ENCODE peak calls at places on chromosomes 13 and 19, in five cellular contexts. I, Z, M, V and T are unnamed samples.
A peak's percentile ranks its signal among the peaks of the same experiment; 100 is the strongest.

GRCh38 chr19:44903602-44904425 is 1.8 kb upstream of the APOE start:
- DNase-seq in I (peak; percentile 49), Z (peak; percentile 74), M (peak; percentile 98), V (peak; percentile 84), T (peak; percentile 62)

GRCh38 chr13:79423801-79424642 is 18.0 kb upstream of the RBM26 start:
- DNase-seq in I (peak; percentile 63), Z (peak; percentile 47), M (no peak), V (no peak), T (peak; percentile 65)

GRCh38 chr19:42269518-42270345 is 680 bp downstream of the CIC start:
- DNase-seq in I (no peak), Z (no peak), M (no peak), V (no peak), T (no peak)

GRCh38 chr13:31675521-31675953 is 63.8 kb upstream of the RXFP2 start:
- DNase-seq in I (no peak), Z (no peak), M (no peak), V (no peak), T (no peak)

GRCh38 chr13:35848316-35848715 is 282.9 kb downstream of the DCLK1 start:
- DNase-seq in I (no peak), Z (no peak), M (no peak), V (no peak), T (no peak)

GRCh38 chr19:13993554-13994308 is 12.4 kb downstream of the RFX1 start:
- DNase-seq in I (no peak), Z (peak; percentile 45), M (no peak), V (no peak), T (no peak)

GRCh38 chr13:39020853-39021462 is 16.9 kb downstream of the PROSER1 start:
- DNase-seq in I (no peak), Z (no peak), M (no peak), V (no peak), T (no peak)

GRCh38 chr13:22060187-22060586 is 389.3 kb downstream of the FGF9 start:
- DNase-seq in I (no peak), Z (no peak), M (no peak), V (no peak), T (no peak)

GRCh38 chr13:106100261-106100919 is 435.1 kb downstream of the EFNB2 start:
- DNase-seq in I (no peak), Z (peak; percentile 97), M (peak; percentile 72), V (peak; percentile 91), T (no peak)

GRCh38 chr13:75724742-75725504 is 88.8 kb downstream of the LMO7 start:
- DNase-seq in I (no peak), Z (peak; percentile 17), M (no peak), V (no peak), T (no peak)

GRCh38 chr13:28002886-28003698 is 14.6 kb upstream of the URAD start:
- DNase-seq in I (peak; percentile 21), Z (no peak), M (no peak), V (no peak), T (no peak)

GRCh38 chr13:49213997-49214916 is 5.9 kb upstream of the MLNR start:
- DNase-seq in I (no peak), Z (no peak), M (no peak), V (no peak), T (no peak)

GRCh38 chr13:39559838-39560237 is 43.2 kb downstream of the LHFPL6 start:
- DNase-seq in I (no peak), Z (no peak), M (no peak), V (no peak), T (no peak)

GRCh38 chr19:5070922-5071321 is 102.0 kb downstream of the KDM4B start:
- DNase-seq in I (no peak), Z (no peak), M (no peak), V (no peak), T (no peak)

GRCh38 chr13:77579971-77580370 is 44.5 kb downstream of the SCEL start:
- DNase-seq in I (no peak), Z (no peak), M (no peak), V (no peak), T (no peak)

GRCh38 chr13:68190826-68191225 is 960.7 kb upstream of the PCDH9 start:
- DNase-seq in I (no peak), Z (peak; percentile 71), M (no peak), V (no peak), T (peak; percentile 26)

GRCh38 chr13:39612023-39612637 is 9.1 kb upstream of the LHFPL6 start:
- DNase-seq in I (peak; percentile 78), Z (peak; percentile 78), M (peak; percentile 76), V (peak; percentile 44), T (peak; percentile 76)

GRCh38 chr13:73451120-73452029 is 392.6 kb downstream of the KLF5 start:
- DNase-seq in I (no peak), Z (no peak), M (no peak), V (no peak), T (no peak)

GRCh38 chr19:18762125-18763023 is 28.7 kb downstream of the COMP start:
- DNase-seq in I (no peak), Z (peak; percentile 24), M (no peak), V (no peak), T (no peak)

GRCh38 chr13:46179576-46180368 is 2.2 kb downstream of the LCP1 start:
- DNase-seq in I (no peak), Z (no peak), M (no peak), V (no peak), T (no peak)

DNA sequence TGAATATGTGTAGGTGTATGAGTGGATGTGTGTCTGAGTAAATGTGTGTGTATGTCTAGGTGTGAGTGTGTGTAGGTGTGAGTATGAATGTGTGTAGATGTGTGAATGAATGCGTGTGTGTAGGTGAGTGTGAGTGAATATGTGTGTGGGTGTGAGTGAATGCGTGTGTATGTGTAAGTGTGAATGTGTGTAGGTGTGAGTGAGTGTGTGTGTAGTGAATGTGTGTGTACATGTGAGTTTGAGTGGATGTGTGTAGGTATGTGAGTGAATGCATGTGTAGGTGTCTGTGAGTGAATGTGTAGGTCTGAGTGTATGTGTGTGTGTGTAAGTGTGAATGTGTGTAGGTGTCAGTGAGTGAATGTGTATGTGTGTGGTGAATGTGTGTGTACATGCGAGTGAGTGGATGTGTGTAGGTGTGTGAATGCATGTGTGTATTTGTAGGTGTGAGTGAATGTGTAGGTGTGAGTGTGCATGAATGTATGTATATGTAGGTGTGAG is 201.0 kb upstream of the ZNF536 start:
- DNase-seq in I (no peak), Z (no peak), M (no peak), V (no peak), T (no peak)
- H3K23ac ChIP-seq in I (no peak overlapping the region), Z (no peak overlapping the region), M (no peak overlapping the region), V (no peak overlapping the region), T (no peak overlapping the region)

DNA sequence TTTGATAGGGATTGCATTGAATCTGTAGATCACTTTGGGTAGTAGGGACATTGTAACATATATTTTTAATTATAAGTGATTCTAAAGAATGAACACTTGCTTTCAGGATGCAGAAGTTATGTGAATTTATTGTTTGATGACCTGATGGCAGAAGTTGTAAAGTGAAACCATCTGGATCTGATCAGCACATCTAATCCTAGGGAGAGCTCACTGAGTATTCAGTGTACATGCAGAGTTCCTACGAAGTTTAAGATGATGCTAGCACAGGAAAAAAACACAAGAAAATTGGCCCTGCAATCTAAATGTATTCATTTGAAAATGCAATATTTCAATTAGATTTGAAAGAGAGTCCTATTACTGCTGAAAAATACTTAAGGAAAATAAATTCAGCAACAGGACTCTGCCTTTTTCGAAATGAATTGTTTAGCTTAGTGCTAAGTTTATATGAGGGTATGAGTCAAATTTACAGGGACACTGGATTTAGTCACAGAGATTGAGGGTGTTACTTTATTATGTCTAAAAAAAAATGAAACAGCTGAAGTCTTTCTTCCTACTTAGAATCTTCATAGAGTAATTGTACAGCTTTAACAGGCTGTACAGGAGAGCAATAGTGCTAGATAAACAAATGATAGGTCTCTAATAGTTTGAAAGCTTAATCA is 385.7 kb downstream of the DCT start:
- DNase-seq in I (peak; percentile 60), Z (no peak), M (no peak), V (no peak), T (no peak)
- H3K23ac ChIP-seq in I (no peak overlapping the region), Z (no peak overlapping the region), M (no peak overlapping the region), V (no peak overlapping the region), T (no peak overlapping the region)

DNA sequence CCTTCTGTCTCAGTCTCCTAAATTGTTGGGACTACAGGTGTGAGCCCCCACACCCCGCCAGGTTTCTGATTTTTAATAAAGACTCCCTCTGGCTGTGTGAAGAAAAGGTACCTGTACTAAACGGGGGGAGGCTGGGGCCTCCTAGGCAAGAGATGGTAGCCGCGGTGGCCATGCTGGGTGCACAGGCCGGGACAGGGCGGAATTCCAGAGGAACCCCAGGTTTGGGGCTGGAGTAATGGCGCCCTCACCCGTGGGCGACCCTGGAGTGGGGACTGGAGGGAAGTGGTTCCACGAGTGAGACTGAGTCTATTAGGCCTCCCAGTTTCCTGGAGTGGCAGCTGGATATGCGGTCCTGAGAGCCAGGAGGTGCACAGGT is 1.6 kb upstream of the CBARP start:
- DNase-seq in I (no peak), Z (no peak), M (no peak), V (no peak), T (no peak)
- H3K23ac ChIP-seq in I (no peak overlapping the region), Z (no peak overlapping the region), M (no peak overlapping the region), V (no peak overlapping the region), T (no peak overlapping the region)

DNA sequence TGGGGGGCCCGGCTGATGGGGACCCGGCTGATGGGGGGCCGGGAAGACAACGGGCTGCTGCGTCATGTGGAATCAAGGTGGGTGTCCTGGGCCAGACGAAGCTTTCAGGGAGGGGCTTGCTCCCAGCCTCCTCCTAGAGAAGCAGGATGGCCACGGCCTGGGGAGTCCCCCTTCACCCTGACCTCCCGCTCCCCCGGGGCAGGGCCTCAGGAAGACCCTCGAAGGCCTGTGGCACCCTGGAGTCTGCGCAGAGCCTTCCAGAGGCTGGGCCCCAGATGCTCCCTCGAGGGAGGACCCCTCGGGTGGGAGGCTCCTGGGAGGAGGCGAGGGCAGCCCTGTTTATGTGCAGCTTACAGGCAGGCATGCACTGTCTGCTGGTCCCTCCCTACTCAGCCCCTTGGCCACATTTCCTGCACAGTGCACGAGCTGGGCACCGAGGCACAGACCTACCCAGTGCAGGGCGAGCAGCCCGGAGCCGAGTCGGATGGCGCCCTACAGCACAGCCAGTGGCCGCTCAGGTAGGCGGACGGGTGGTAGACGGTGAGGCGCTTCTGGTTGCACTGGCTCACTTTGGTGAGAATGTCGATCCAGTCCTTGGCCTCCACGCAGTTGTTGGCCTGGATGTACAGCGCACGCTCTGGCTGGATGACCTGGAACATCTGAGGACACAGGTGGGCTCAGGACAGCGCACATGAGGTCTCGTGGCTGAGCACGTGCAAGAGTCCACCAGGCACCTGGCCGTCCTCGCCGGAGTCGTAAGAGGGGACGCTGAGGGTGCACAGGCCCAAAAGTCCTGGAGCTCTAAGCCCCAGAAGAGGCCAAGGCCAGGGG is 22.4 kb upstream of the C13orf46 start:
- DNase-seq in I (no peak), Z (no peak), M (no peak), V (no peak), T (no peak)
- H3K23ac ChIP-seq in I (no peak overlapping the region), Z (no peak overlapping the region), M (no peak overlapping the region), V (no peak overlapping the region), T (no peak overlapping the region)

GRCh38 chr19:54906819-54907218 is 871 bp downstream of the NCR1 start:
- DNase-seq in I (no peak), Z (no peak), M (no peak), V (no peak), T (no peak)

GRCh38 chr19:54903303-54903702 is 2.6 kb upstream of the NCR1 start:
- DNase-seq in I (no peak), Z (no peak), M (no peak), V (no peak), T (no peak)

GRCh38 chr19:54905411-54905810 is 537 bp upstream of the NCR1 start:
- DNase-seq in I (no peak), Z (no peak), M (no peak), V (no peak), T (no peak)

GRCh38 chr19:54905908-54906511 is at the start of gene NCR1:
- DNase-seq in I (no peak), Z (no peak), M (no peak), V (peak; percentile 45), T (no peak)
- H3K23ac ChIP-seq in I (no peak within 1 kb of the TSS), Z (peak within 1 kb of the TSS; percentile 68), M (no peak within 1 kb of the TSS), V (no peak within 1 kb of the TSS), T (no peak within 1 kb of the TSS)